ENCODE peak calls at places on chromosomes 6 and 20, in eight cellular contexts. W is left lung; M is CD8-positive, alpha-beta memory T cell; G is CD8-positive, alpha-beta T cell; B is left ventricle myocardium inferior; U is effector memory CD4-positive, alpha-beta T cell; Q is A549; J is tibial nerve. E is an unnamed sample.
A peak's percentile ranks its signal among the peaks of the same experiment; 100 is the strongest.

GRCh38 chr6:31401403-31401802 is 2.0 kb upstream of the MICA start:
- DNase-seq in M (no peak), Q (no peak), U (no peak), W (no peak), J (no peak), B (no peak), G (no peak), E (no peak)

GRCh38 chr6:142482249-142482648 is 180.4 kb downstream of the ADGRG6 start:
- DNase-seq in W (no peak), Q (no peak), B (no peak), U (no peak), J (no peak), M (no peak), G (no peak), E (no peak)

GRCh38 chr6:51648236-51648635 is 439.2 kb downstream of the PKHD1 start:
- DNase-seq in Q (no peak), M (no peak), B (no peak), G (no peak), W (no peak), J (no peak), U (no peak), E (no peak)

GRCh38 chr6:73308712-73309533 is 45.2 kb downstream of the DPPA5 start:
- DNase-seq in M (no peak), W (no peak), Q (peak; percentile 44), B (no peak), U (no peak), G (no peak), J (no peak), E (peak; percentile 88)

GRCh38 chr6:118896339-118897136 is 2.6 kb downstream of the ASF1A start:
- DNase-seq in J (no peak), W (no peak), B (no peak), U (no peak), M (peak; percentile 24), Q (peak; percentile 18), G (no peak), E (no peak)

GRCh38 chr6:116568851-116569755 is 2.2 kb upstream of the RWDD1 start:
- DNase-seq in W (no peak), U (no peak), B (no peak), G (no peak), J (no peak), Q (no peak), M (no peak), E (no peak)

GRCh38 chr6:32853541-32854375 is at the start of the genes PSMB9 and TAP1:
- DNase-seq in G (peak; percentile 83), W (peak; percentile 99), B (peak; percentile 95), Q (peak; percentile 85), U (peak; percentile 92), M (peak; percentile 95), J (peak; percentile 94), E (peak; percentile 99)

GRCh38 chr6:43016166-43016915 is 2.3 kb downstream of the KLHDC3 start:
- DNase-seq in M (no peak), W (no peak), B (no peak), G (no peak), Q (no peak), U (no peak), J (no peak), E (peak; percentile 86)

GRCh38 chr6:3913958-3914337 is 64.8 kb downstream of the FAM50B start:
- DNase-seq in B (no peak), M (no peak), U (no peak), J (no peak), Q (no peak), G (no peak), W (no peak), E (no peak)

GRCh38 chr6:157317129-157317814 is 6.0 kb downstream of the TMEM242 start:
- DNase-seq in U (no peak), W (no peak), G (no peak), M (no peak), J (peak; percentile 96), Q (peak; percentile 76), B (peak; percentile 68), E (peak; percentile 89)

GRCh38 chr6:89853068-89853467 is 23.4 kb downstream of the CASP8AP2 start:
- DNase-seq in B (no peak), W (no peak), J (no peak), U (no peak), Q (no peak), M (no peak), G (no peak), E (peak; percentile 69)

GRCh38 chr6:33254591-33254990 is 17.1 kb downstream of the VPS52 start:
- DNase-seq in J (no peak), U (no peak), W (no peak), M (no peak), Q (no peak), G (no peak), B (no peak), E (no peak)

GRCh38 chr20:57398231-57398821 is 7.1 kb downstream of the RBM38 start:
- DNase-seq in W (peak; percentile 80), U (peak; percentile 94), J (no peak), B (peak; percentile 42), Q (no peak), M (peak; percentile 96), G (peak; percentile 94), E (peak; percentile 66)

GRCh38 chr6:3788408-3789017 is 37.0 kb upstream of the PXDC1 start:
- DNase-seq in M (no peak), Q (no peak), J (no peak), G (no peak), U (no peak), B (no peak), W (peak; percentile 39), E (no peak)

GRCh38 chr6:151070666-151071065 is 169.1 kb upstream of the AKAP12 start:
- DNase-seq in M (no peak), W (no peak), U (no peak), Q (no peak), J (no peak), B (no peak), G (no peak), E (peak; percentile 86)

GRCh38 chr6:37024665-37025337 is 19.3 kb downstream of the FGD2 start:
- DNase-seq in Q (peak; percentile 49), B (no peak), G (no peak), W (no peak), U (no peak), M (no peak), J (no peak), E (peak; percentile 88)

GRCh38 chr6:119581220-119581619 is 231.7 kb upstream of the MAN1A1 start:
- DNase-seq in M (no peak), U (no peak), B (no peak), J (no peak), G (no peak), Q (no peak), W (no peak), E (no peak)

GRCh38 chr6:23483896-23484295 is 642.1 kb upstream of the NRSN1 start:
- DNase-seq in J (no peak), B (no peak), W (no peak), Q (no peak), M (no peak), G (no peak), U (no peak), E (no peak)

GRCh38 chr6:112846711-112847110 is 499.6 kb downstream of the RFPL4B start:
- DNase-seq in G (no peak), M (no peak), B (no peak), J (no peak), Q (no peak), W (no peak), U (no peak), E (no peak)

GRCh38 chr20:40807094-40807623 is 118.1 kb upstream of the MAFB start:
- DNase-seq in B (no peak), G (no peak), M (no peak), U (no peak), J (no peak), W (no peak), Q (no peak), E (no peak)

GRCh38 chr20:49170714-49171113 is 17.4 kb downstream of the STAU1 start:
- DNase-seq in J (no peak), W (no peak), U (no peak), B (no peak), M (no peak), G (no peak), Q (no peak), E (no peak)

GRCh38 chr6:1797801-1798200 is 188.1 kb downstream of the FOXC1 start:
- DNase-seq in U (no peak), Q (no peak), B (no peak), G (no peak), W (no peak), J (no peak), M (no peak), E (no peak)

GRCh38 chr20:11214281-11214680 is 540.5 kb upstream of the JAG1 start:
- DNase-seq in U (no peak), W (no peak), J (no peak), M (no peak), Q (no peak), G (no peak), B (no peak), E (no peak)

GRCh38 chr6:35181933-35182612 is 31.7 kb upstream of the SCUBE3 start:
- DNase-seq in Q (peak; percentile 45), J (peak; percentile 40), U (no peak), B (peak; percentile 57), W (peak; percentile 82), M (no peak), G (no peak), E (peak; percentile 92)
- H3K4me1 ChIP-seq in Q (peaks cover 64% of the 10 kb centered on the region), J (no peaks in the 10 kb centered on the region), U (no peaks in the 10 kb centered on the region), B (peaks cover 65% of the 10 kb centered on the region), W (peaks cover 9% of the 10 kb centered on the region), M (no peaks in the 10 kb centered on the region), G (no peaks in the 10 kb centered on the region), E (peaks cover 65% of the 10 kb centered on the region)

GRCh38 chr6:9025796-9026195 is 590.5 kb upstream of the SLC35B3 start:
- DNase-seq in G (no peak), Q (no peak), J (no peak), B (no peak), M (no peak), U (no peak), W (no peak), E (no peak)

GRCh38 chr6:9025223-9025622 is 589.9 kb upstream of the SLC35B3 start:
- DNase-seq in U (no peak), J (no peak), B (no peak), W (no peak), G (no peak), Q (no peak), M (no peak), E (no peak)

GRCh38 chr6:9028086-9028485 is 592.7 kb upstream of the SLC35B3 start:
- DNase-seq in B (no peak), M (no peak), G (no peak), Q (no peak), U (no peak), J (no peak), W (no peak), E (no peak)
- H3K4me3 ChIP-seq in B (no peak overlapping the region), M (no peak overlapping the region), G (no peak overlapping the region), Q (no peak overlapping the region), U (no peak overlapping the region), J (no peak overlapping the region), W (no peak overlapping the region), E (no peak overlapping the region)

DNA sequence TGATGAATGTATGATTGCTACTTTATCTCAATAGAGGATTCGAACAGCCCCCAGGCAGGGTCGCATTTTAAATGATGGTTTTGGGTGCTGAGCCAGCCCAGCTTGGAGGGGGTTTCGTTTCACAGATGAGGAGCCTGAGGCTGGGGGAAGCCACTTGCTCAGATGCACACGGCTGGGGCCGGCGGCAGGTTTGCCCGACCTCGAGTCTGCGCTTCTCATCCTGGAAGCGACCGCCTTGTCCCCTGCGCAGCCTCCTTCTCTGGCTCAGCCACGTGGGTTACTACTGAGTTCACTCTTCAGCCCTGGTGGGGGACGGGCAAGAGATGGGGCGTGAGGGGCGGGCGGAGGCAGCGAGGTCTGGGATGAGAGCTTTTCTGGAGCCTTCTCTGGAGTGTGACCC is 25.3 kb downstream of the NTSR1 start:
- DNase-seq in Q (no peak), M (no peak), J (no peak), G (no peak), W (peak; percentile 36), U (no peak), B (peak; percentile 6), E (peak; percentile 30)
- H3K4me1 ChIP-seq in Q (no peaks in the 10 kb centered on the region), M (peaks cover 6% of the 10 kb centered on the region), J (no peaks in the 10 kb centered on the region), G (peaks cover 4% of the 10 kb centered on the region), W (no peaks in the 10 kb centered on the region), U (peaks cover 3% of the 10 kb centered on the region), B (no peaks in the 10 kb centered on the region), E (no peaks in the 10 kb centered on the region)

GRCh38 chr20:36141310-36141709 is 13.2 kb upstream of the EPB41L1 start:
- DNase-seq in Q (no peak), U (no peak), W (no peak), M (no peak), B (no peak), J (no peak), G (no peak), E (no peak)
- H3K4me3 ChIP-seq in Q (no peak overlapping the region), U (no peak overlapping the region), W (no peak overlapping the region), M (no peak overlapping the region), B (no peak overlapping the region), J (no peak overlapping the region), G (no peak overlapping the region), E (no peak overlapping the region)